ENCODE peak calls at places on chromosomes 3 and 15, in four cellular contexts. C is MG63, K is psoas muscle, Y is upper lobe of right lung. J is an unnamed sample.

GRCh38 chr3:98906230-98906629 is 4.7 kb upstream of the DCBLD2 start:
- DNase-seq in C (no peak), K (no peak), Y (no peak), J (no peak)

GRCh38 chr3:47908744-47909143 is 105.8 kb downstream of the DHX30 start:
- DNase-seq in C (no peak), K (no peak), Y (no peak), J (no peak)

GRCh38 chr15:44033894-44034293 is 161.2 kb downstream of the FRMD5 start:
- DNase-seq in C (peak), K (no peak), Y (no peak), J (no peak)

GRCh38 chr3:169192643-169193042 is 470.9 kb downstream of the MECOM start:
- DNase-seq in C (no peak), K (no peak), Y (no peak), J (no peak)

GRCh38 chr3:41467481-41467880 is 268.2 kb downstream of the CTNNB1 start:
- DNase-seq in C (no peak), K (no peak), Y (no peak), J (no peak)

GRCh38 chr3:127714151-127714571 is 41.4 kb downstream of the ABTB1 start:
- DNase-seq in C (no peak), K (no peak), Y (peak), J (no peak)

GRCh38 chr3:30747771-30748281 is 141.4 kb downstream of the TGFBR2 start:
- DNase-seq in C (peak), K (no peak), Y (no peak), J (peak)

GRCh38 chr3:98991393-98991792 is 89.9 kb upstream of the DCBLD2 start:
- DNase-seq in C (no peak), K (no peak), Y (no peak), J (no peak)

GRCh38 chr3:69740103-69741021 is 1.1 kb downstream of the MITF start:
- DNase-seq in C (no peak), K (no peak), Y (peak), J (peak)

GRCh38 chr3:44501971-44502370 is 24.5 kb upstream of the ZNF445 start:
- DNase-seq in C (no peak), K (no peak), Y (no peak), J (no peak)

GRCh38 chr15:71632571-71633195 is 177.7 kb upstream of the NR2E3 start:
- DNase-seq in C (no peak), K (no peak), Y (no peak), J (peak)

GRCh38 chr3:197522183-197522715 is 33.5 kb downstream of the BDH1 start:
- DNase-seq in C (no peak), K (no peak), Y (no peak), J (peak)

GRCh38 chr3:95615592-95616310 is 1198.6 kb upstream of the EPHA6 start:
- DNase-seq in C (peak), K (no peak), Y (no peak), J (no peak)

GRCh38 chr3:69999191-70000027 is at the start of gene SAMMSON:
- DNase-seq in C (no peak), K (no peak), Y (no peak), J (no peak)

GRCh38 chr3:55884066-55884465 is 397.0 kb upstream of the WNT5A start:
- DNase-seq in C (no peak), K (no peak), Y (no peak), J (no peak)

GRCh38 chr15:81293728-81294500 is 30.0 kb downstream of the STARD5 start:
- DNase-seq in C (no peak), K (no peak), Y (no peak), J (peak)

GRCh38 chr15:41958002-41958420 is 14.3 kb downstream of the EHD4 start:
- DNase-seq in C (no peak), K (no peak), Y (no peak), J (no peak)
- H3K4me3 ChIP-seq in C (no peak), K (no peak), Y (no peak), J (no peak)

GRCh38 chr15:90412356-90413194 is 24.5 kb downstream of the IQGAP1 start:
- DNase-seq in C (no peak), K (no peak), Y (no peak), J (peak)
- H3K4me3 ChIP-seq in C (no peak), K (peak), Y (peak), J (no peak)

GRCh38 chr3:53970656-53971055 is 79.0 kb upstream of the SELENOK start:
- DNase-seq in C (no peak), K (no peak), Y (no peak), J (no peak)

GRCh38 chr3:53975382-53975781 is 83.7 kb upstream of the SELENOK start:
- DNase-seq in C (no peak), K (no peak), Y (no peak), J (no peak)

GRCh38 chr3:53969086-53969485 is 77.4 kb upstream of the SELENOK start:
- DNase-seq in C (no peak), K (no peak), Y (no peak), J (no peak)

GRCh38 chr3:53978386-53978785 is 86.7 kb upstream of the SELENOK start:
- DNase-seq in C (no peak), K (no peak), Y (no peak), J (no peak)

DNA sequence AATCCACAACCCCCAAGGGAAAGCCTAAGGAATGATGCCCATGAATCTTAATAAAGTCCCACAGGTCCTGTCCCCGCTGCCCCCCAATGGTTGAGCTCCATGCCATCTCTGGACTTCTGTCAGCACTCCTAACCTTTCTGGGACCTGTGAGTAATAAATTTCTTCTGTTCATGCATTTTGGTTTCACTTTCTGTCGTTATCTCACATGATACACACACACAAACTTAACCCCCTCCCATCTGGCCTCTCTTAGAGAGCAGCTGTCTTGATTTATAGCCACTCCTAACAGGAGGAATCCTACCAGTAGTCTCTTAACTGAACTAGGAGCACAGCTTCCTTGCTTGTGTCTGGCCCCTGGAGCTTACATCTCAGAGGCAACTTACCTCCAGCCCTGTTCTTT is 82.7 kb upstream of the SELENOK start:
- DNase-seq in C (no peak), K (no peak), Y (no peak), J (no peak)
- H3K4me3 ChIP-seq in C (no peak), K (no peak), Y (no peak), J (no peak)

GRCh38 chr3:14405120-14405885 is 2.9 kb downstream of the SLC6A6 start:
- DNase-seq in C (no peak), K (no peak), Y (no peak), J (no peak)
- H3K4me3 ChIP-seq in C (no peak), K (peak), Y (peak), J (no peak)

GRCh38 chr15:40092416-40093223 is 16.1 kb downstream of the BMF start:
- DNase-seq in C (peak), K (peak), Y (peak), J (peak)
- H3K4me3 ChIP-seq in C (no peak), K (no peak), Y (no peak), J (no peak)